ENCODE peak calls at places on chromosomes 13 and 19, in five cellular contexts. One of them, this sample, is unnamed.
A peak's percentile ranks its signal among the peaks of the same experiment; 100 is the strongest.

GRCh38 chr13:28655566-28655965 is 3.4 kb upstream of the POMP start:
- DNase-seq in uterus: no peak
- DNase-seq in transverse colon: no peak
- DNase-seq in body of pancreas: no peak
- DNase-seq in tibial nerve: no peak
- DNase-seq in this sample: no peak

GRCh38 chr13:109971006-109971744 is 184.8 kb upstream of the IRS2 start:
- DNase-seq in tibial nerve: no peak
- DNase-seq in transverse colon: no peak
- DNase-seq in uterus: no peak
- DNase-seq in body of pancreas: no peak
- DNase-seq in this sample: no peak

GRCh38 chr19:947707-948533 is 22.1 kb downstream of the ARID3A start:
- DNase-seq in tibial nerve: peak; percentile 37
- DNase-seq in uterus: peak; percentile 24
- DNase-seq in body of pancreas: peak; percentile 32
- DNase-seq in transverse colon: peak; percentile 83
- DNase-seq in this sample: peak; percentile 76

GRCh38 chr19:34681478-34681877 is 4.0 kb downstream of the ZNF302 start:
- DNase-seq in tibial nerve: no peak
- DNase-seq in body of pancreas: no peak
- DNase-seq in transverse colon: no peak
- DNase-seq in uterus: no peak
- DNase-seq in this sample: no peak

GRCh38 chr19:44807652-44808462 is 1.0 kb upstream of the BCAM start:
- DNase-seq in transverse colon: peak; percentile 40
- DNase-seq in body of pancreas: peak; percentile 63
- DNase-seq in tibial nerve: no peak
- DNase-seq in uterus: no peak
- DNase-seq in this sample: peak; percentile 40

GRCh38 chr19:3389876-3390361 is 23.5 kb downstream of the NFIC start:
- DNase-seq in transverse colon: no peak
- DNase-seq in body of pancreas: peak; percentile 80
- DNase-seq in uterus: no peak
- DNase-seq in tibial nerve: no peak
- DNase-seq in this sample: no peak

GRCh38 chr19:12833747-12834417 is 497 bp downstream of the RTBDN start:
- DNase-seq in tibial nerve: no peak
- DNase-seq in transverse colon: peak; percentile 19
- DNase-seq in body of pancreas: peak; percentile 45
- DNase-seq in uterus: no peak
- DNase-seq in this sample: no peak

GRCh38 chr19:46349311-46349993 is 2.6 kb downstream of the PPP5C start:
- DNase-seq in transverse colon: no peak
- DNase-seq in tibial nerve: no peak
- DNase-seq in uterus: no peak
- DNase-seq in body of pancreas: no peak
- DNase-seq in this sample: no peak

GRCh38 chr19:53076984-53077383 is 26.2 kb downstream of the ZNF160 start:
- DNase-seq in uterus: peak; percentile 32
- DNase-seq in body of pancreas: peak; percentile 61
- DNase-seq in tibial nerve: no peak
- DNase-seq in transverse colon: peak; percentile 18
- DNase-seq in this sample: peak; percentile 68

GRCh38 chr19:13115936-13116281 is 631 bp downstream of the TRMT1 start:
- DNase-seq in transverse colon: no peak
- DNase-seq in tibial nerve: no peak
- DNase-seq in body of pancreas: no peak
- DNase-seq in uterus: no peak
- DNase-seq in this sample: no peak

GRCh38 chr19:10353793-10354391 is 14.5 kb upstream of the ICAM3 start:
- DNase-seq in transverse colon: peak; percentile 14
- DNase-seq in tibial nerve: peak; percentile 76
- DNase-seq in uterus: peak; percentile 49
- DNase-seq in body of pancreas: peak; percentile 37
- DNase-seq in this sample: peak; percentile 89

GRCh38 chr19:42111384-42111783 is 20.9 kb downstream of the POU2F2 start:
- DNase-seq in body of pancreas: no peak
- DNase-seq in transverse colon: no peak
- DNase-seq in tibial nerve: no peak
- DNase-seq in uterus: no peak
- DNase-seq in this sample: no peak

GRCh38 chr19:41205995-41206394 is 13.0 kb downstream of the CYP2S1 start:
- DNase-seq in transverse colon: no peak
- DNase-seq in body of pancreas: no peak
- DNase-seq in uterus: no peak
- DNase-seq in tibial nerve: no peak
- DNase-seq in this sample: no peak

GRCh38 chr19:6223461-6224307 is 56.1 kb downstream of the MLLT1 start:
- DNase-seq in body of pancreas: peak; percentile 74
- DNase-seq in tibial nerve: no peak
- DNase-seq in uterus: no peak
- DNase-seq in transverse colon: no peak
- DNase-seq in this sample: no peak

GRCh38 chr19:52734340-52734892 is 428 bp downstream of the ZNF611 start:
- DNase-seq in transverse colon: peak; percentile 15
- DNase-seq in body of pancreas: peak; percentile 24
- DNase-seq in tibial nerve: no peak
- DNase-seq in uterus: peak; percentile 21
- DNase-seq in this sample: no peak

GRCh38 chr19:6822311-6822670 is 49.8 kb downstream of the VAV1 start:
- DNase-seq in body of pancreas: no peak
- DNase-seq in tibial nerve: no peak
- DNase-seq in uterus: no peak
- DNase-seq in transverse colon: no peak
- DNase-seq in this sample: no peak

GRCh38 chr19:17021793-17022590 is 4.6 kb downstream of the CPAMD8 start:
- DNase-seq in body of pancreas: no peak
- DNase-seq in transverse colon: no peak
- DNase-seq in tibial nerve: no peak
- DNase-seq in uterus: no peak
- DNase-seq in this sample: peak; percentile 18

GRCh38 chr19:10503002-10503789 is at the start of gene KEAP1:
- DNase-seq in body of pancreas: peak; percentile 56
- DNase-seq in transverse colon: peak; percentile 67
- DNase-seq in uterus: peak; percentile 39
- DNase-seq in tibial nerve: no peak
- DNase-seq in this sample: peak; percentile 38

GRCh38 chr19:40341601-40342482 is 6.4 kb downstream of the C19orf47 start:
- DNase-seq in uterus: no peak
- DNase-seq in body of pancreas: no peak
- DNase-seq in transverse colon: no peak
- DNase-seq in tibial nerve: no peak
- DNase-seq in this sample: peak; percentile 79

GRCh38 chr19:2536461-2536860 is 60.5 kb downstream of the GADD45B start:
- DNase-seq in transverse colon: no peak
- DNase-seq in uterus: no peak
- DNase-seq in tibial nerve: no peak
- DNase-seq in body of pancreas: peak; percentile 45
- DNase-seq in this sample: no peak

GRCh38 chr19:34236035-34236793 is 18.1 kb upstream of the GARRE1 start:
- DNase-seq in uterus: no peak
- DNase-seq in body of pancreas: no peak
- DNase-seq in transverse colon: peak; percentile 44
- DNase-seq in tibial nerve: no peak
- DNase-seq in this sample: no peak

GRCh38 chr13:96373597-96373996 is 283.7 kb downstream of the HS6ST3 start:
- DNase-seq in uterus: no peak
- DNase-seq in body of pancreas: no peak
- DNase-seq in tibial nerve: no peak
- DNase-seq in transverse colon: no peak
- DNase-seq in this sample: no peak

GRCh38 chr13:54206601-54207000 is 1178.0 kb downstream of the OLFM4 start:
- DNase-seq in transverse colon: no peak
- DNase-seq in body of pancreas: no peak
- DNase-seq in tibial nerve: no peak
- DNase-seq in uterus: no peak
- DNase-seq in this sample: no peak

GRCh38 chr13:113588394-113589111 is 4.0 kb downstream of the TFDP1 start:
- DNase-seq in body of pancreas: no peak
- DNase-seq in transverse colon: no peak
- DNase-seq in uterus: peak; percentile 1
- DNase-seq in tibial nerve: no peak
- DNase-seq in this sample: no peak

GRCh38 chr13:23991119-23991518 is 93.8 kb upstream of the C1QTNF9B start:
- DNase-seq in transverse colon: no peak
- DNase-seq in tibial nerve: no peak
- DNase-seq in uterus: no peak
- DNase-seq in body of pancreas: no peak
- DNase-seq in this sample: no peak

GRCh38 chr19:29671393-29672076 is 6.3 kb downstream of the PLEKHF1 start:
- DNase-seq in transverse colon: peak; percentile 72
- DNase-seq in uterus: no peak
- DNase-seq in tibial nerve: no peak
- DNase-seq in body of pancreas: peak; percentile 48
- DNase-seq in this sample: peak; percentile 43

GRCh38 chr19:34217952-34218817 is 36.2 kb upstream of the GARRE1 start:
- DNase-seq in transverse colon: peak; percentile 43
- DNase-seq in uterus: peak; percentile 17
- DNase-seq in tibial nerve: no peak
- DNase-seq in body of pancreas: peak; percentile 23
- DNase-seq in this sample: no peak

GRCh38 chr13:93058301-93058700 is 168.3 kb upstream of the GPC6 start:
- DNase-seq in tibial nerve: no peak
- DNase-seq in uterus: no peak
- DNase-seq in transverse colon: no peak
- DNase-seq in body of pancreas: no peak
- DNase-seq in this sample: no peak

GRCh38 chr13:47503468-47503867 is 497.6 kb downstream of the SUCLA2 start:
- DNase-seq in uterus: no peak
- DNase-seq in tibial nerve: no peak
- DNase-seq in body of pancreas: no peak
- DNase-seq in transverse colon: no peak
- DNase-seq in this sample: no peak

DNA sequence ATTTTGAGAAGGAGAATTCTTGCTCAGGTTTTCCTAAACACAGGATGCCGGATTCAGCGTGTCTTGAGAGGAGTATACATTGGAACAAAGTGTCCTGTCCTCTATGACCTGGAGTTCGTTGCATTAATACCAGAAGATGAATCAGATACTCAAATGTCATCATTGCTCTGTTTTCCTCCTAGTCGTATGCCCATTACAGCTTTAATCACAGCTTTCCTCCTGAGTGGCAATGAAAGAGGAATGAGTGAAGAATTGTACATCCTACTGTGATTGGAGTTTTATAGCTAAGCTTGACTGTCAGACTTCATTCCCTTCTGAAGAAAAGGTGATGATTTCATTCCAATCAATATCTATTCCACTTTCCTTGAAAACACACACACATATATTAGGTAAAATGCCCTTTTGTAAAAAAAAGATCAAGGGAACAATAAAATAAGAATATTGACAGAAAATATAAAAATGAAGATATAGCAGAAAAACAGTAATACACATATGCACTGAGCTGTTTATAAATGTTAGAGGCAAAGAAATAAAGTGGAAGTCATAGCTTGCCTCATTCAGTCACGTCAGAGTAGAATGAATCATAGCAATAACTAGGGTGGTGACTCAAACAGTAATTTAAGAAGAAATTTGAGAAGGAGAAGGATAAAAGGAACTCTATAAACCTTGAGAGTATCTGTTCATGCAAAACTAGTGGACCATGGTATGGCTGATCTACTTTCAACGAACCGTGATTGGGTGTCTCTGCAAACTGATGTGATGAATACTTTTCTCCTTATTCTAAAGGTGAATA is 501.5 kb downstream of the SUCLA2 start:
- DNase-seq in uterus: no peak
- DNase-seq in transverse colon: no peak
- DNase-seq in tibial nerve: no peak
- DNase-seq in body of pancreas: no peak
- DNase-seq in this sample: no peak
- TF ChIP-seq POLR2A in uterus: no peak
- TF ChIP-seq POLR2A in transverse colon: no peak
- TF ChIP-seq POLR2A in tibial nerve: no peak
- TF ChIP-seq POLR2A in body of pancreas: no peak
- TF ChIP-seq POLR2A in this sample: no peak

GRCh38 chr13:32828711-32829110 is 187.5 kb upstream of the KL start:
- DNase-seq in tibial nerve: no peak
- DNase-seq in body of pancreas: no peak
- DNase-seq in transverse colon: no peak
- DNase-seq in uterus: no peak
- DNase-seq in this sample: no peak

GRCh38 chr13:32825481-32825880 is 190.7 kb upstream of the KL start:
- DNase-seq in uterus: no peak
- DNase-seq in transverse colon: no peak
- DNase-seq in body of pancreas: no peak
- DNase-seq in tibial nerve: no peak
- DNase-seq in this sample: no peak

GRCh38 chr13:32829676-32830091 is 186.5 kb upstream of the KL start:
- DNase-seq in uterus: no peak
- DNase-seq in transverse colon: no peak
- DNase-seq in tibial nerve: no peak
- DNase-seq in body of pancreas: no peak
- DNase-seq in this sample: no peak

GRCh38 chr13:32830632-32831031 is 185.6 kb upstream of the KL start:
- DNase-seq in transverse colon: no peak
- DNase-seq in body of pancreas: no peak
- DNase-seq in tibial nerve: no peak
- DNase-seq in uterus: no peak
- DNase-seq in this sample: no peak

DNA sequence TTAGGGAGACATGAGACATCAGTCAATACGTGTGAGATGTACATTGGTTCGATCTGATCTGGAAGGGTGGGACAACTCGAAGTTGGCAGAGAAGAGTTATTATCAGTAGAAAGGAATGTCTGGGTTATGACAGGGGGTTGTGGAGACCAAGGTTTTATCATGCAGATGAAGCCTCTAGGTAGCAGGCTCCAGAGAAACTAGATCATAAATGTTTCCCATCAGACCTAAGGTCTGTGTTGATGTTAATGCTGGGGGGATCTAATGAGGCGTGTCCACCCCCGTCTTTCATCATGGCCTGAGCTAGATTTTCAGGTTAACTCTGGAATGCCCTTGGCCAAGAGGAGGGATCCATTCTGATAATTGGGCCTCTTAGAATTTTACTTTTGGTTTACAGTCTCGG is 187.0 kb upstream of the KL start:
- DNase-seq in tibial nerve: no peak
- DNase-seq in uterus: no peak
- DNase-seq in body of pancreas: no peak
- DNase-seq in transverse colon: no peak
- DNase-seq in this sample: no peak
- H3K27ac ChIP-seq in tibial nerve: no peak overlapping the region
- H3K27ac ChIP-seq in uterus: no peak overlapping the region
- H3K27ac ChIP-seq in body of pancreas: no peak overlapping the region
- H3K27ac ChIP-seq in transverse colon: no peak overlapping the region
- H3K27ac ChIP-seq in this sample: no peak overlapping the region

GRCh38 chr13:51912091-51912490 is 50.3 kb downstream of the CCDC70 start:
- DNase-seq in uterus: no peak
- DNase-seq in tibial nerve: no peak
- DNase-seq in transverse colon: no peak
- DNase-seq in body of pancreas: peak; percentile 34
- DNase-seq in this sample: no peak
- TF ChIP-seq CTCF in uterus: no peak
- TF ChIP-seq CTCF in tibial nerve: no peak
- TF ChIP-seq CTCF in transverse colon: no peak
- TF ChIP-seq CTCF in body of pancreas: no peak
- TF ChIP-seq CTCF in this sample: no peak

GRCh38 chr19:31459430-31459829 is 110.2 kb upstream of the TSHZ3 start:
- DNase-seq in tibial nerve: no peak
- DNase-seq in body of pancreas: no peak
- DNase-seq in uterus: no peak
- DNase-seq in transverse colon: no peak
- DNase-seq in this sample: no peak

GRCh38 chr19:31461814-31462539 is 112.7 kb upstream of the TSHZ3 start:
- DNase-seq in tibial nerve: no peak
- DNase-seq in body of pancreas: no peak
- DNase-seq in uterus: no peak
- DNase-seq in transverse colon: no peak
- DNase-seq in this sample: no peak
- TF ChIP-seq POLR2A in tibial nerve: no peak
- TF ChIP-seq POLR2A in body of pancreas: no peak
- TF ChIP-seq POLR2A in uterus: no peak
- TF ChIP-seq POLR2A in transverse colon: no peak
- TF ChIP-seq POLR2A in this sample: no peak